ENCODE peak calls at places on chromosome 17, in nine cellular contexts. Q is stomach, N is hepatocyte, X is activated B cell treated with CpG ODN at 0.5 μM for 24 hours, M is MCF 10A, O is left lung, H is fibroblast of lung, V is ovary, E is fibroblast of pulmonary artery. D is an unnamed sample.
A peak's percentile ranks its signal among the peaks of the same experiment; 100 is the strongest.

GRCh38 chr17:33284022-33284421 is 9.1 kb downstream of the ASIC2 start:
- DNase-seq in M (peak; percentile 80), O (no peak), V (peak; percentile 59), N (peak; percentile 54), Q (peak; percentile 62), X (no peak), E (peak; percentile 79), H (peak; percentile 89), D (peak; percentile 77)

GRCh38 chr17:29945281-29945680 is 3.8 kb downstream of the EFCAB5 start:
- DNase-seq in N (no peak), Q (no peak), H (no peak), E (no peak), V (no peak), X (no peak), O (no peak), M (no peak), D (no peak)

GRCh38 chr17:63399856-63400255 is 46.2 kb downstream of the CYB561 start:
- DNase-seq in N (peak; percentile 25), X (no peak), E (peak; percentile 75), V (peak; percentile 63), H (peak; percentile 93), O (no peak), M (no peak), Q (peak; percentile 40), D (no peak)

GRCh38 chr17:18033442-18034099 is 5.4 kb downstream of the ATPAF2 start:
- DNase-seq in V (no peak), M (peak; percentile 86), H (peak; percentile 92), Q (peak; percentile 53), E (peak; percentile 92), O (no peak), X (no peak), N (peak; percentile 87), D (peak; percentile 68)

GRCh38 chr17:78383725-78384471 is 5.4 kb downstream of the PGS1 start:
- DNase-seq in Q (peak; percentile 57), X (no peak), H (peak; percentile 99), V (peak; percentile 67), N (peak; percentile 74), O (peak; percentile 94), M (peak; percentile 97), E (peak; percentile 99), D (no peak)

GRCh38 chr17:40092581-40092980 is 7.8 kb downstream of the NR1D1 start:
- DNase-seq in X (no peak), V (peak; percentile 55), N (no peak), O (no peak), E (no peak), M (no peak), Q (no peak), H (no peak), D (no peak)

GRCh38 chr17:40909755-40910154 is 24.7 kb upstream of the KRT20 start:
- DNase-seq in X (no peak), E (peak; percentile 74), N (peak; percentile 38), O (no peak), Q (no peak), H (peak; percentile 84), M (peak; percentile 72), V (no peak), D (no peak)

GRCh38 chr17:35051579-35052239 is 11.8 kb downstream of the RFFL start:
- DNase-seq in V (no peak), M (no peak), E (peak; percentile 18), Q (no peak), N (peak; percentile 24), X (no peak), H (no peak), O (no peak), D (no peak)

GRCh38 chr17:35909408-35909807 is 21.2 kb downstream of the RDM1 start:
- DNase-seq in M (no peak), E (no peak), N (no peak), Q (no peak), V (no peak), O (no peak), X (no peak), H (no peak), D (no peak)

GRCh38 chr17:10042589-10043244 is 137.6 kb upstream of the RCVRN start:
- DNase-seq in X (no peak), N (no peak), V (peak; percentile 61), H (no peak), O (no peak), Q (no peak), E (peak; percentile 44), M (no peak), D (no peak)

GRCh38 chr17:61361084-61361483 is 38.6 kb upstream of the TBX2 start:
- DNase-seq in H (peak; percentile 92), O (no peak), Q (no peak), N (no peak), M (peak; percentile 74), V (no peak), X (no peak), E (peak; percentile 88), D (no peak)

GRCh38 chr17:55584055-55584685 is 72.9 kb upstream of the SMIM36 start:
- DNase-seq in N (no peak), X (no peak), O (no peak), H (peak; percentile 72), M (peak; percentile 75), Q (no peak), V (no peak), E (peak; percentile 22), D (no peak)

GRCh38 chr17:58210922-58211321 is 8.1 kb downstream of the MKS1 start:
- DNase-seq in X (no peak), V (no peak), O (no peak), H (no peak), N (no peak), E (no peak), Q (no peak), M (no peak), D (no peak)
- TF ChIP-seq CTCF in X (no peak), V (no peak), O (no peak), H (no peak), N (no peak), E (peak; percentile 1), Q (no peak), M (no peak), D (peak; percentile 40)

GRCh38 chr17:8435245-8436168 is at the start of gene NDEL1:
- DNase-seq in E (peak; percentile 98), O (peak; percentile 100), H (peak; percentile 98), M (peak; percentile 97), N (peak; percentile 99), Q (peak; percentile 99), X (peak; percentile 97), V (peak; percentile 99), D (peak; percentile 74)

GRCh38 chr17:8439681-8440080 is 4.0 kb downstream of the NDEL1 start:
- DNase-seq in V (no peak), M (no peak), E (no peak), Q (no peak), N (no peak), H (no peak), X (no peak), O (no peak), D (no peak)

GRCh38 chr17:8441690-8442089 is 6.0 kb downstream of the NDEL1 start:
- DNase-seq in N (no peak), V (no peak), E (peak; percentile 22), Q (no peak), M (no peak), H (no peak), X (no peak), O (no peak), D (no peak)

GRCh38 chr17:8438441-8438840 is 2.8 kb downstream of the NDEL1 start:
- DNase-seq in M (no peak), H (no peak), E (no peak), X (no peak), Q (no peak), O (no peak), N (no peak), V (no peak), D (no peak)

DNA sequence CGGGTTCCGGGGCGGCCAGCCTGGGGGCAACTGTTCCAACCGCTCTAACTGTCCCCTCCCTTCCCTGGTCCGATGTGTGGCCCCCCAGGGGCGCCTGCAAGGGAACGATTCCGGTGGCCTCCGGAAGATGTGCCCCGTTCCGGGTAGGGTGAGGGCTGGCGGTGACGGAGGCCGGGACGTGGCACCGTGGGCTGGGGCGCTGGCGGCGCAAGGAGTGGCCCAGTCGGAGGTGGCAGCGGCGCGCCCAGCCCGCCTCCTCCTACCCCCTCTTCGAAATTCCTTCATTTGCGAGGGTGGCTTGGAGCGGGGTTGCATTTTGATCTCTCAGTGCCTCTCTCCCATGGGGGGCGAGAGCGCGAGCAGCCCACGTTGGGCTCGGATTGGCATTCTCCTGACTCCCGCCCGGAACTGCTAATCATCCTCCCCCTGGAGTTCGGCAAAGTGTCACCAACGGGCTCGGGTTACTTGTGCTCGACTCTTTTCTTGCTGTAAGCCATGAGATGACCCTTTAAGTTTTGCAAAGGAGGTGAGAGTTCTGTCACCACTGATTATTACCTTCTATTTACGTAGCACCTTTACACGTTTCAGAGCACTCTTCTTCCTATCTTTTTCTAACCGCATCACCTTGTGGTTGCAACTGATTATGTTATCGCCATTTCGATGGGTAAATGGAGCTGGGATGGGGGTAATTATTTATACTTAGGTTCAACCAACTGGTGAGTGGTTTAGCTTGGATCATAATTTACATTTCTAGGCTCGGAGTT is 667 bp downstream of the NDEL1 start:
- DNase-seq in E (peak; percentile 46), O (peak; percentile 94), N (peak; percentile 71), H (peak; percentile 56), M (peak; percentile 58), V (peak; percentile 77), Q (peak; percentile 69), X (no peak), D (no peak)
- TF ChIP-seq CTCF in E (no peak), O (no peak), N (no peak), H (no peak), M (no peak), V (no peak), Q (no peak), X (no peak), D (no peak)

GRCh38 chr17:75487351-75488070 is 27.8 kb downstream of the CASKIN2 start:
- DNase-seq in N (no peak), H (no peak), O (peak; percentile 78), E (peak; percentile 14), M (no peak), Q (no peak), X (peak; percentile 36), V (no peak), D (no peak)
- TF ChIP-seq CTCF in N (no peak), H (no peak), O (no peak), E (no peak), M (no peak), Q (no peak), X (no peak), V (no peak), D (no peak)

GRCh38 chr17:80857721-80858171 is 133.9 kb upstream of the CHMP6 start:
- DNase-seq in M (no peak), E (no peak), N (no peak), O (peak; percentile 73), X (no peak), Q (no peak), H (no peak), V (no peak), D (no peak)

GRCh38 chr17:80860703-80861359 is 130.8 kb upstream of the CHMP6 start:
- DNase-seq in V (no peak), Q (no peak), O (no peak), E (no peak), M (no peak), X (no peak), H (no peak), N (no peak), D (no peak)

GRCh38 chr17:80858301-80859003 is 133.2 kb upstream of the CHMP6 start:
- DNase-seq in Q (no peak), H (no peak), V (no peak), M (no peak), E (no peak), X (no peak), N (no peak), O (peak; percentile 50), D (no peak)

GRCh38 chr17:80860101-80860671 is 131.5 kb upstream of the CHMP6 start:
- DNase-seq in Q (no peak), O (peak; percentile 56), X (no peak), N (no peak), E (no peak), M (no peak), V (no peak), H (no peak), D (no peak)

GRCh38 chr17:80859004-80859941 is 132.4 kb upstream of the CHMP6 start:
- DNase-seq in E (peak; percentile 87), Q (peak; percentile 75), H (peak; percentile 97), X (no peak), N (peak; percentile 67), M (peak; percentile 92), O (peak; percentile 83), V (peak; percentile 90), D (no peak)
- TF ChIP-seq CTCF in E (peak; percentile 34), Q (no peak), H (peak; percentile 32), X (no peak), N (peak; percentile 35), M (peak; percentile 7), O (no peak), V (no peak), D (no peak)